ENCODE peak calls at places on chromosomes 7 and 10, in seven cellular contexts. N is cardiac fibroblast, L is foreskin fibroblast, E is ovary, Z is IMR-90, U is transverse colon, Q is PC-3. B is an unnamed sample.

GRCh38 chr10:124032982-124033886 is 60.2 kb downstream of the CHST15 start:
- DNase-seq in N (peak), L (peak), E (peak), Z (peak), U (no peak), Q (no peak), B (no peak)

GRCh38 chr7:156725074-156725473 is 84.5 kb downstream of the RNF32 start:
- DNase-seq in N (peak), L (peak), E (no peak), Z (peak), U (no peak), Q (peak), B (no peak)

GRCh38 chr10:70699659-70700174 is 27.4 kb downstream of the ADAMTS14 start:
- DNase-seq in N (no peak), L (no peak), E (no peak), Z (no peak), U (no peak), Q (peak), B (no peak)

GRCh38 chr7:150941983-150942590 is 36.0 kb downstream of the KCNH2 start:
- DNase-seq in N (peak), L (no peak), E (no peak), Z (no peak), U (peak), Q (peak), B (no peak)

GRCh38 chr7:46811529-46811928 is 770.4 kb downstream of the TNS3 start:
- DNase-seq in N (peak), L (peak), E (peak), Z (peak), U (no peak), Q (peak), B (peak)

GRCh38 chr10:78931333-78932083 is 137.3 kb upstream of the ZMIZ1 start:
- DNase-seq in N (peak), L (peak), E (peak), Z (peak), U (peak), Q (peak), B (peak)

GRCh38 chr7:140326116-140326928 is 72.0 kb downstream of the SLC37A3 start:
- DNase-seq in N (peak), L (peak), E (peak), Z (peak), U (peak), Q (peak), B (no peak)

GRCh38 chr10:72390785-72391184 is 36.1 kb upstream of the DNAJB12 start:
- DNase-seq in N (no peak), L (no peak), E (no peak), Z (no peak), U (no peak), Q (no peak), B (no peak)

GRCh38 chr10:121379025-121379424 is 219.2 kb downstream of the FGFR2 start:
- DNase-seq in N (no peak), L (no peak), E (no peak), Z (no peak), U (no peak), Q (no peak), B (no peak)

GRCh38 chr7:72101444-72101843 is 310.7 kb downstream of the CALN1 start:
- DNase-seq in N (no peak), L (no peak), E (no peak), Z (no peak), U (no peak), Q (no peak), B (no peak)

GRCh38 chr10:114370993-114371392 is 33.3 kb downstream of the AFAP1L2 start:
- DNase-seq in N (no peak), L (no peak), E (no peak), Z (no peak), U (no peak), Q (no peak), B (no peak)

GRCh38 chr7:149297034-149297755 is 35.2 kb downstream of the ZNF783 start:
- DNase-seq in N (no peak), L (no peak), E (no peak), Z (no peak), U (no peak), Q (no peak), B (no peak)

GRCh38 chr10:123521556-123521955 is 144.6 kb upstream of the GPR26 start:
- DNase-seq in N (no peak), L (no peak), E (no peak), Z (no peak), U (no peak), Q (no peak), B (no peak)

GRCh38 chr7:55472928-55473725 is 99.2 kb downstream of the VOPP1 start:
- DNase-seq in N (no peak), L (no peak), E (no peak), Z (no peak), U (no peak), Q (no peak), B (no peak)

GRCh38 chr7:84204655-84205054 is 10.1 kb upstream of the SEMA3A start:
- DNase-seq in N (peak), L (peak), E (no peak), Z (peak), U (no peak), Q (no peak), B (no peak)

GRCh38 chr10:14327535-14327934 is 3.2 kb downstream of the FRMD4A start:
- DNase-seq in N (no peak), L (no peak), E (no peak), Z (no peak), U (no peak), Q (no peak), B (no peak)

GRCh38 chr7:16007911-16008310 is 321.4 kb upstream of the MEOX2 start:
- DNase-seq in N (peak), L (peak), E (no peak), Z (no peak), U (no peak), Q (no peak), B (no peak)

GRCh38 chr10:784377-784758 is 94.9 kb upstream of the DIP2C start:
- DNase-seq in N (no peak), L (no peak), E (no peak), Z (no peak), U (peak), Q (no peak), B (no peak)

GRCh38 chr10:125161570-125162139 is 1.3 kb upstream of the CTBP2 start:
- DNase-seq in N (peak), L (no peak), E (no peak), Z (peak), U (no peak), Q (no peak), B (no peak)

GRCh38 chr10:47206449-47207279 is 93.3 kb upstream of the GDF10 start:
- DNase-seq in N (no peak), L (no peak), E (no peak), Z (no peak), U (no peak), Q (no peak), B (no peak)

GRCh38 chr7:32070406-32071360 is at the start of gene PDE1C:
- DNase-seq in N (no peak), L (no peak), E (peak), Z (peak), U (no peak), Q (no peak), B (no peak)

GRCh38 chr7:46754135-46754730 is 827.7 kb downstream of the TNS3 start:
- DNase-seq in N (peak), L (peak), E (no peak), Z (peak), U (no peak), Q (peak), B (peak)

GRCh38 chr7:80330434-80330833 is 181.4 kb downstream of the GNAT3 start:
- DNase-seq in N (peak), L (peak), E (no peak), Z (peak), U (no peak), Q (no peak), B (peak)

GRCh38 chr7:113968713-113969112 is 49.9 kb upstream of the PPP1R3A start:
- DNase-seq in N (no peak), L (no peak), E (no peak), Z (no peak), U (no peak), Q (no peak), B (no peak)

GRCh38 chr7:147013820-147014219 is 897.2 kb downstream of the CNTNAP2 start:
- DNase-seq in N (peak), L (no peak), E (no peak), Z (no peak), U (no peak), Q (no peak), B (no peak)

GRCh38 chr7:99499356-99499712 is 747 bp downstream of the ZNF394 start:
- DNase-seq in N (peak), L (no peak), E (no peak), Z (no peak), U (no peak), Q (no peak), B (no peak)

GRCh38 chr7:2720024-2720423 is 32.0 kb downstream of the AMZ1 start:
- DNase-seq in N (no peak), L (no peak), E (no peak), Z (no peak), U (no peak), Q (no peak), B (no peak)

GRCh38 chr10:86522385-86522855 is 828 bp upstream of the WAPL start:
- DNase-seq in N (no peak), L (no peak), E (no peak), Z (no peak), U (no peak), Q (no peak), B (no peak)

GRCh38 chr7:109964780-109965179 is 1126.1 kb upstream of the LRRN3 start:
- DNase-seq in N (no peak), L (no peak), E (no peak), Z (peak), U (no peak), Q (peak), B (no peak)

GRCh38 chr7:256461-256940 is 33.5 kb upstream of the FOXL3 start:
- DNase-seq in N (no peak), L (no peak), E (no peak), Z (no peak), U (no peak), Q (no peak), B (no peak)

GRCh38 chr10:3783721-3784432 is 1.1 kb downstream of the KLF6 start:
- DNase-seq in N (peak), L (no peak), E (peak), Z (peak), U (peak), Q (peak), B (no peak)

GRCh38 chr10:102888048-102888447 is 18.8 kb downstream of the AS3MT start:
- DNase-seq in N (no peak), L (no peak), E (no peak), Z (no peak), U (no peak), Q (no peak), B (no peak)

GRCh38 chr10:71323407-71323806 is 4.3 kb downstream of the SLC29A3 start:
- DNase-seq in N (peak), L (peak), E (no peak), Z (peak), U (no peak), Q (no peak), B (no peak)

GRCh38 chr10:88851706-88852105 is at the start of gene ANKRD22:
- DNase-seq in N (peak), L (peak), E (no peak), Z (peak), U (peak), Q (peak), B (no peak)

GRCh38 chr10:101759354-101760247 is 16.3 kb downstream of the FGF8 start:
- DNase-seq in N (no peak), L (no peak), E (no peak), Z (no peak), U (no peak), Q (no peak), B (no peak)

GRCh38 chr10:79024716-79025112 is 44.1 kb upstream of the ZMIZ1 start:
- DNase-seq in N (no peak), L (no peak), E (peak), Z (no peak), U (no peak), Q (no peak), B (no peak)

GRCh38 chr7:28502408-28502807 is 90.1 kb downstream of the CREB5 start:
- DNase-seq in N (no peak), L (no peak), E (no peak), Z (no peak), U (no peak), Q (no peak), B (no peak)

GRCh38 chr7:28497026-28497425 is 84.7 kb downstream of the CREB5 start:
- DNase-seq in N (no peak), L (no peak), E (no peak), Z (no peak), U (no peak), Q (no peak), B (no peak)

GRCh38 chr7:28503396-28503795 is 91.1 kb downstream of the CREB5 start:
- DNase-seq in N (no peak), L (no peak), E (no peak), Z (peak), U (no peak), Q (peak), B (no peak)

GRCh38 chr7:28498636-28499035 is 86.3 kb downstream of the CREB5 start:
- DNase-seq in N (no peak), L (no peak), E (no peak), Z (no peak), U (no peak), Q (no peak), B (no peak)

DNA sequence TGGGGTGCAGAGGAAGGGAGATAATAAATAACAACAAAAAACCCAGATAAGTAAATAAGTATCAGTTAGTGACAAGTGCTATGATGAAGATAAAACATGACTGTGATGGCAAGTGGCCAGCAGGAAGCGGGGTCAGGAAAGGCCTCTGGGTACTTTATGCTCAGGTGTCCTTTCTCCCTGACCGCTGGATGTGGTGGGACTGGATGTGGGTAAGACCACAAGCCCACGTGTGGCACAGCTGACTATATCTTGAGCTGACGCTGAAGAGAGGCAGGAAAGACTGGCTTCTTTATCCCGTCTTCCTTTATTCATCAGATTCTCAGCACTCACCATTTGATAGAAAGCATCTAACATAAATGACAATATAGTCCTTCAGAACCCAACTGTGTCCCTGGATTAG is 87.8 kb downstream of the CREB5 start:
- DNase-seq in N (no peak), L (no peak), E (no peak), Z (no peak), U (no peak), Q (no peak), B (no peak)
- TF ChIP-seq CTCF in N (no peak), L (no peak), E (no peak), Z (no peak), U (no peak), Q (no peak), B (no peak)

GRCh38 chr7:90246184-90246583 is 1.2 kb downstream of the CFAP69 start:
- DNase-seq in N (peak), L (no peak), E (no peak), Z (peak), U (no peak), Q (peak), B (no peak)

GRCh38 chr7:90244909-90245841 is at the start of gene CFAP69:
- DNase-seq in N (peak), L (peak), E (peak), Z (peak), U (peak), Q (peak), B (peak)

GRCh38 chr7:90242369-90243168 is 2.4 kb upstream of the CFAP69 start:
- DNase-seq in N (no peak), L (no peak), E (no peak), Z (no peak), U (no peak), Q (no peak), B (no peak)

GRCh38 chr7:90248706-90249105 is 3.7 kb downstream of the CFAP69 start:
- DNase-seq in N (no peak), L (no peak), E (no peak), Z (no peak), U (no peak), Q (no peak), B (no peak)

DNA sequence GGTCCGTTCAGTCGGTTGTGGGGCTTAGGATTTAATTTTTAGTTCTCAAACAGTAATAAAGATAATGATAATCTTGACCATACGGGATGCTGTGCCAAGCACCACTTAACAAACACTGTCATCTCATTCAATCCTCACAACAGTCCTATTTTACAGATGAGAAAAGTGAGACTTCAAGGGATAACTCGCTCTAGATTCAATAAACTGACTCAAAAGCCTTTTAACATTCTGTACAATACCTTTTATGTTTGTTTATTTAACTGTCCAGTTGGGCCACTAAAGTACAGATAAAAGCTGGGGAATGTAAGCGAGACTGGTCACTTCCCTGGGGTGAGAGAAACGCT is 437 bp upstream of the CFAP69 start:
- DNase-seq in N (no peak), L (no peak), E (no peak), Z (no peak), U (no peak), Q (no peak), B (no peak)
- H3K4me3 ChIP-seq in N (peak), L (peak), E (peak), Z (peak), U (peak), Q (peak), B (peak)

GRCh38 chr10:94042001-94042813 is 48.5 kb downstream of the PLCE1 start:
- DNase-seq in N (peak), L (peak), E (no peak), Z (peak), U (no peak), Q (peak), B (peak)
- TF ChIP-seq CTCF in N (peak), L (peak), E (no peak), Z (peak), U (peak), Q (peak), B (peak)

GRCh38 chr7:77216233-77216632 is 16.6 kb upstream of the FGL2 start:
- DNase-seq in N (no peak), L (no peak), E (no peak), Z (no peak), U (no peak), Q (no peak), B (no peak)
- H3K4me3 ChIP-seq in N (no peak), L (no peak), E (no peak), Z (no peak), U (no peak), Q (no peak), B (no peak)

GRCh38 chr7:12686234-12686893 is 1.1 kb upstream of the ARL4A start:
- DNase-seq in N (peak), L (peak), E (peak), Z (peak), U (peak), Q (peak), B (peak)

GRCh38 chr7:12686894-12687212 is 580 bp upstream of the ARL4A start:
- DNase-seq in N (no peak), L (no peak), E (no peak), Z (no peak), U (no peak), Q (no peak), B (no peak)

GRCh38 chr7:12684186-12684585 is 3.2 kb upstream of the ARL4A start:
- DNase-seq in N (no peak), L (no peak), E (no peak), Z (no peak), U (no peak), Q (no peak), B (no peak)

GRCh38 chr7:12684733-12685132 is 2.7 kb upstream of the ARL4A start:
- DNase-seq in N (no peak), L (no peak), E (no peak), Z (no peak), U (no peak), Q (no peak), B (no peak)

GRCh38 chr7:12685550-12685949 is 1.9 kb upstream of the ARL4A start:
- DNase-seq in N (peak), L (no peak), E (no peak), Z (peak), U (no peak), Q (peak), B (no peak)
- TF ChIP-seq CTCF in N (peak), L (peak), E (no peak), Z (peak), U (peak), Q (peak), B (peak)

GRCh38 chr7:130141858-130142653 is 63.1 kb downstream of the TMEM209 start:
- DNase-seq in N (no peak), L (no peak), E (peak), Z (no peak), U (no peak), Q (no peak), B (no peak)
- H3K4me3 ChIP-seq in N (peak), L (peak), E (peak), Z (peak), U (peak), Q (no peak), B (no peak)

GRCh38 chr7:111312966-111313365 is 222.0 kb downstream of the LRRN3 start:
- DNase-seq in N (peak), L (peak), E (no peak), Z (peak), U (no peak), Q (peak), B (no peak)
- TF ChIP-seq CTCF in N (no peak), L (no peak), E (no peak), Z (no peak), U (no peak), Q (peak), B (no peak)

B was measured in BJ.